ENCODE peak calls at places on chromosome 6, in six cellular contexts. One of them, this sample, is unnamed.

GRCh38 chr6:158316022-158316421 is 3.8 kb downstream of the TULP4 start:
- DNase-seq in fibroblast of lung: peak; percentile 55
- DNase-seq in lung microvascular endothelial cell: peak; percentile 45
- DNase-seq in 8988T: no peak
- DNase-seq in foreskin fibroblast: no peak
- DNase-seq in tibial nerve: no peak
- DNase-seq in this sample: no peak

GRCh38 chr6:112225691-112226090 is 28.7 kb downstream of the LAMA4 start:
- DNase-seq in fibroblast of lung: no peak
- DNase-seq in lung microvascular endothelial cell: peak; percentile 41
- DNase-seq in 8988T: no peak
- DNase-seq in foreskin fibroblast: peak; percentile 42
- DNase-seq in tibial nerve: no peak
- DNase-seq in this sample: no peak

GRCh38 chr6:29851190-29851589 is 23.6 kb downstream of the HLA-G start:
- DNase-seq in fibroblast of lung: no peak
- DNase-seq in lung microvascular endothelial cell: no peak
- DNase-seq in 8988T: no peak
- DNase-seq in foreskin fibroblast: no peak
- DNase-seq in tibial nerve: no peak
- DNase-seq in this sample: no peak

GRCh38 chr6:158337332-158337731 is 25.1 kb downstream of the TULP4 start:
- DNase-seq in fibroblast of lung: no peak
- DNase-seq in lung microvascular endothelial cell: no peak
- DNase-seq in 8988T: no peak
- DNase-seq in foreskin fibroblast: no peak
- DNase-seq in tibial nerve: no peak
- DNase-seq in this sample: no peak

GRCh38 chr6:32194825-32195651 is 2.6 kb upstream of the GPSM3 start:
- DNase-seq in fibroblast of lung: peak; percentile 45
- DNase-seq in lung microvascular endothelial cell: peak; percentile 41
- DNase-seq in 8988T: no peak
- DNase-seq in foreskin fibroblast: peak; percentile 77
- DNase-seq in tibial nerve: no peak
- DNase-seq in this sample: peak; percentile 77

GRCh38 chr6:155224618-155225017 is 39.2 kb upstream of the CLDN20 start:
- DNase-seq in fibroblast of lung: peak; percentile 18
- DNase-seq in lung microvascular endothelial cell: no peak
- DNase-seq in 8988T: no peak
- DNase-seq in foreskin fibroblast: no peak
- DNase-seq in tibial nerve: no peak
- DNase-seq in this sample: no peak

GRCh38 chr6:45592991-45593390 is 215.3 kb upstream of the SUPT3H start:
- DNase-seq in fibroblast of lung: peak; percentile 48
- DNase-seq in lung microvascular endothelial cell: no peak
- DNase-seq in 8988T: no peak
- DNase-seq in foreskin fibroblast: no peak
- DNase-seq in tibial nerve: no peak
- DNase-seq in this sample: no peak

GRCh38 chr6:105135056-105135455 is 44.8 kb downstream of the POPDC3 start:
- DNase-seq in fibroblast of lung: peak; percentile 34
- DNase-seq in lung microvascular endothelial cell: no peak
- DNase-seq in 8988T: no peak
- DNase-seq in foreskin fibroblast: peak; percentile 54
- DNase-seq in tibial nerve: no peak
- DNase-seq in this sample: no peak

GRCh38 chr6:167550936-167551633 is 226.2 kb downstream of the TTLL2 start:
- DNase-seq in fibroblast of lung: no peak
- DNase-seq in lung microvascular endothelial cell: peak; percentile 35
- DNase-seq in 8988T: no peak
- DNase-seq in foreskin fibroblast: no peak
- DNase-seq in tibial nerve: peak; percentile 88
- DNase-seq in this sample: peak; percentile 86

GRCh38 chr6:164216839-164217238 is 802.3 kb downstream of the QKI start:
- DNase-seq in fibroblast of lung: no peak
- DNase-seq in lung microvascular endothelial cell: no peak
- DNase-seq in 8988T: no peak
- DNase-seq in foreskin fibroblast: no peak
- DNase-seq in tibial nerve: no peak
- DNase-seq in this sample: no peak

GRCh38 chr6:31546962-31547726 is at the start of gene NFKBIL1:
- DNase-seq in fibroblast of lung: peak; percentile 98
- DNase-seq in lung microvascular endothelial cell: peak; percentile 76
- DNase-seq in 8988T: peak; percentile 73
- DNase-seq in foreskin fibroblast: peak; percentile 99
- DNase-seq in tibial nerve: peak; percentile 93
- DNase-seq in this sample: peak; percentile 98

GRCh38 chr6:94071835-94072234 is 652.5 kb upstream of the EPHA7 start:
- DNase-seq in fibroblast of lung: no peak
- DNase-seq in lung microvascular endothelial cell: no peak
- DNase-seq in 8988T: no peak
- DNase-seq in foreskin fibroblast: peak; percentile 8
- DNase-seq in tibial nerve: no peak
- DNase-seq in this sample: no peak

GRCh38 chr6:96631248-96631647 is 68.3 kb downstream of the FHL5 start:
- DNase-seq in fibroblast of lung: peak; percentile 1
- DNase-seq in lung microvascular endothelial cell: no peak
- DNase-seq in 8988T: no peak
- DNase-seq in foreskin fibroblast: no peak
- DNase-seq in tibial nerve: no peak
- DNase-seq in this sample: no peak

GRCh38 chr6:144162977-144163376 is 12.7 kb downstream of the STX11 start:
- DNase-seq in fibroblast of lung: no peak
- DNase-seq in lung microvascular endothelial cell: no peak
- DNase-seq in 8988T: no peak
- DNase-seq in foreskin fibroblast: no peak
- DNase-seq in tibial nerve: no peak
- DNase-seq in this sample: no peak

GRCh38 chr6:134729590-134729989 is 220.3 kb downstream of the ALDH8A1 start:
- DNase-seq in fibroblast of lung: peak; percentile 77
- DNase-seq in lung microvascular endothelial cell: no peak
- DNase-seq in 8988T: no peak
- DNase-seq in foreskin fibroblast: peak; percentile 38
- DNase-seq in tibial nerve: no peak
- DNase-seq in this sample: no peak